ENCODE peak calls at places on chromosome 19, in five cellular contexts. O is GM13976, S is neural progenitor cell, T is sigmoid colon, R is HFFc6. M is an unnamed sample.

GRCh38 chr19:55283548-55284393 is at the start of gene BRSK1:
- DNase-seq in S (peak), T (peak), O (no peak), R (peak), M (peak)

GRCh38 chr19:30180691-30181090 is 191.5 kb upstream of the ZNF536 start:
- DNase-seq in R (no peak), O (no peak), T (no peak), S (no peak), M (no peak)

GRCh38 chr19:41753936-41754529 is 1.3 kb upstream of the CEACAM6 start:
- DNase-seq in O (peak), S (peak), T (no peak), R (peak), M (no peak)

GRCh38 chr19:679418-680286 is 3.5 kb downstream of the FSTL3 start:
- DNase-seq in T (peak), S (peak), R (peak), O (no peak), M (no peak)

GRCh38 chr19:21921691-21922180 is 85.8 kb upstream of the ZNF43 start:
- DNase-seq in R (no peak), T (no peak), O (no peak), S (no peak), M (no peak)

GRCh38 chr19:45364696-45365095 is 5.7 kb downstream of the ERCC2 start:
- DNase-seq in S (no peak), T (no peak), R (no peak), O (no peak), M (no peak)

GRCh38 chr19:32916969-32917611 is 47.5 kb upstream of the SLC7A9 start:
- DNase-seq in R (no peak), O (no peak), S (no peak), T (no peak), M (no peak)

GRCh38 chr19:41352609-41353465 is 885 bp downstream of the TGFB1 start:
- DNase-seq in S (peak), T (peak), O (peak), R (peak), M (peak)

GRCh38 chr19:40948580-40949299 is 42.3 kb upstream of the CYP2B6 start:
- DNase-seq in O (no peak), T (no peak), R (no peak), S (no peak), M (no peak)

GRCh38 chr19:33280351-33280921 is 21.9 kb downstream of the CEBPA start:
- DNase-seq in R (no peak), O (peak), S (no peak), T (no peak), M (no peak)

GRCh38 chr19:2523630-2524311 is 47.8 kb downstream of the GADD45B start:
- DNase-seq in R (peak), S (peak), O (no peak), T (no peak), M (no peak)

GRCh38 chr19:38449518-38449917 is 16.0 kb downstream of the RYR1 start:
- DNase-seq in S (no peak), O (no peak), T (no peak), R (no peak), M (no peak)

GRCh38 chr19:31531326-31531725 is 182.1 kb upstream of the TSHZ3 start:
- DNase-seq in S (no peak), T (no peak), O (no peak), R (no peak), M (no peak)

GRCh38 chr19:33512021-33512420 is 9.6 kb downstream of the PEPD start:
- DNase-seq in R (no peak), T (no peak), S (no peak), O (no peak), M (no peak)

GRCh38 chr19:33207040-33207620 is 13.0 kb downstream of the LRP3 start:
- DNase-seq in R (no peak), S (no peak), T (peak), O (no peak), M (no peak)

GRCh38 chr19:5439452-5439851 is 15.8 kb upstream of the ZNRF4 start:
- DNase-seq in T (no peak), R (no peak), S (no peak), O (no peak), M (no peak)

GRCh38 chr19:7547153-7547552 is 11.6 kb downstream of the PNPLA6 start:
- DNase-seq in T (no peak), R (no peak), S (no peak), O (no peak), M (no peak)

GRCh38 chr19:13796301-13797057 is 1.2 kb downstream of the ZSWIM4 start:
- DNase-seq in R (peak), S (peak), T (peak), O (peak), M (no peak)

GRCh38 chr19:33618884-33619283 is 2.9 kb upstream of the CHST8 start:
- DNase-seq in S (no peak), R (no peak), T (peak), O (no peak), M (no peak)

GRCh38 chr19:11138659-11139526 is 16.7 kb downstream of the SPC24 start:
- DNase-seq in R (peak), O (peak), S (peak), T (peak), M (no peak)

GRCh38 chr19:11260996-11261395 is 1.3 kb downstream of the DOCK6 start:
- DNase-seq in S (no peak), T (no peak), R (no peak), O (no peak), M (no peak)

DNA sequence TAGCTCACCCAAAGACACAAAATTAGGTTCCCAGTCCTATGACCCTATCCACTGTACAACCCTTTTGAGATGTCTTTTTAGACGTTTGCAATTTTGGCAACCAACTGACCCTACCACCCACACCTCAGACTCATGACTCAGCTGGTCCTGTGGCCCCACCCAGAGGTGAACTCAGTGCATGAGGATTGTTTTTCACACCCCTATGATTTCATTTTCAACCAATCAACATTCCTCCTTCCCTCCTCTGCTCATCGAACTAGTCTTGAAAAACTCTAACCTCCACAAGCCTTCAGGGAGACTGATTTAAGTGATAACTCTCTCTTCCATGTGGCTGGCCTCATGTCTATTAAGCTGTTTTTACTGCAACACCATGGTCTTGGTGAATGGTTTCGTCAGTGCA is 350.7 kb downstream of the UQCRFS1 start:
- DNase-seq in S (no peak), R (no peak), T (no peak), O (no peak), M (no peak)
- TF ChIP-seq CTCF in S (no peak), R (no peak), T (no peak), O (no peak), M (no peak)

DNA sequence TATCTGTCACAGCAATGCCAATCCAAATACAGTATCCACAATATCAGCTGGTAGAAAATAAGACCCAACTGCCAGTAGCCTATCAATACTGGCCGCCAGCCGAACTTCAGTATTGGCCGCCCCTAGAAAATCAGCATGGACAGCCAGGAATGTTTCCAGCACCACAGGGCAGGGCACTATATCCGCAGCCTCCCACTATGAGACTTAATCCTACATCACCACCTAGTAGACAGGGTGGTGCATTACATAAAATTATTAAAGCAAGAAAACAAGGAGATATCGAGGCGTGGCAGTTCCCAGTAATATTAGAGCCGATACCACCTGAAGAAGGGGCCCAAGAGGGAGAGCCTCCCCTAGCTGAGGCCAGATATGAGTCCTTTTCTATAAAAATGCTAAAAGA is 111.3 kb downstream of the ZNF486 start:
- DNase-seq in S (peak), T (no peak), R (no peak), O (peak), M (no peak)
- TF ChIP-seq CTCF in S (peak), T (no peak), R (no peak), O (peak), M (peak)

GRCh38 chr19:15633122-15633521 is 7.6 kb upstream of the CYP4F3 start:
- DNase-seq in S (no peak), T (no peak), O (no peak), R (no peak), M (no peak)

GRCh38 chr19:15634105-15634504 is 6.6 kb upstream of the CYP4F3 start:
- DNase-seq in O (no peak), R (no peak), T (no peak), S (no peak), M (no peak)

GRCh38 chr19:15635016-15635805 is 5.5 kb upstream of the CYP4F3 start:
- DNase-seq in R (no peak), O (no peak), S (no peak), T (no peak), M (no peak)

GRCh38 chr19:15629003-15629880 is 11.5 kb upstream of the CYP4F3 start:
- DNase-seq in T (peak), O (peak), R (peak), S (peak), M (no peak)

GRCh38 chr19:15631817-15632216 is 8.9 kb upstream of the CYP4F3 start:
- DNase-seq in O (peak), T (no peak), S (peak), R (no peak), M (no peak)
- TF ChIP-seq CTCF in O (peak), T (no peak), S (peak), R (peak), M (no peak)

DNA sequence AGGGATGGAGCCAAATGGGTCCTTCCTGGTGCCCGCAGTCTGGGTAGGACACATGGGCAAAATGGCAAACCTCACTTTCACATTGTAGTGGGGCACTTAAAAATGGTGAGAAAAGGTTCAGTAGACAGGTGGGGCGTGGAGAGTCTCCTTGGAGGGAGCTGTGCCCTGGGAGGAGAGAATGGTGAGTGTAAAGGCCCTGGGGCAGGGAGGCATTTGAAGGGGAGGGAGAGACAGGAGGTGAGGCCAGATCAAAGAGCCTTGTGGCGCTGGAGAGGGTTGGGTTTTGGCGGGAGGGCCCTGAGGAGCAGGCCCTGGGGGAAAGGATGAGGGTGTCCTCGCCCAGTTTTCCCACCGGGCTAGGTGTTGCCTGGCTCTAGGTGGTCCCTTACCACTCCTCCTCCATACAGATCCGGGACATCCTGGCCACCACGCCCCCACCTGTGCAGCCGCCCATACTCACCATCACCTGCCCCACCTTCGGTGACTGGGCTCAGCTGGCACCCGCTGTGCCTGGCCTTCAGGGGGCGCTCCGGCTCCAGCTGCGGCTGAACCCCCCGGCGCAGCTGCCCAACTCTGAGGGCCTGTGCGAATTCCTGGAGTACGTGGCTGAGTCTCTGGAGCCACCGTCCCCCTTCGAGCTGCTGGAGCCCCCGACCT is 6.3 kb downstream of the MAP1S start:
- DNase-seq in T (no peak), O (peak), R (no peak), S (peak), M (no peak)
- TF ChIP-seq CTCF in T (no peak), O (peak), R (peak), S (peak), M (peak)

GRCh38 chr19:3826163-3826562 is 40.0 kb upstream of the MATK start:
- DNase-seq in O (no peak), S (no peak), R (no peak), T (no peak), M (no peak)

GRCh38 chr19:3827306-3827705 is 41.1 kb upstream of the MATK start:
- DNase-seq in T (no peak), R (no peak), O (no peak), S (no peak), M (no peak)

GRCh38 chr19:3822683-3823344 is 36.6 kb upstream of the MATK start:
- DNase-seq in S (no peak), R (no peak), T (no peak), O (no peak), M (no peak)

GRCh38 chr19:3823345-3823704 is 37.1 kb upstream of the MATK start:
- DNase-seq in R (no peak), O (no peak), T (no peak), S (no peak), M (no peak)

DNA sequence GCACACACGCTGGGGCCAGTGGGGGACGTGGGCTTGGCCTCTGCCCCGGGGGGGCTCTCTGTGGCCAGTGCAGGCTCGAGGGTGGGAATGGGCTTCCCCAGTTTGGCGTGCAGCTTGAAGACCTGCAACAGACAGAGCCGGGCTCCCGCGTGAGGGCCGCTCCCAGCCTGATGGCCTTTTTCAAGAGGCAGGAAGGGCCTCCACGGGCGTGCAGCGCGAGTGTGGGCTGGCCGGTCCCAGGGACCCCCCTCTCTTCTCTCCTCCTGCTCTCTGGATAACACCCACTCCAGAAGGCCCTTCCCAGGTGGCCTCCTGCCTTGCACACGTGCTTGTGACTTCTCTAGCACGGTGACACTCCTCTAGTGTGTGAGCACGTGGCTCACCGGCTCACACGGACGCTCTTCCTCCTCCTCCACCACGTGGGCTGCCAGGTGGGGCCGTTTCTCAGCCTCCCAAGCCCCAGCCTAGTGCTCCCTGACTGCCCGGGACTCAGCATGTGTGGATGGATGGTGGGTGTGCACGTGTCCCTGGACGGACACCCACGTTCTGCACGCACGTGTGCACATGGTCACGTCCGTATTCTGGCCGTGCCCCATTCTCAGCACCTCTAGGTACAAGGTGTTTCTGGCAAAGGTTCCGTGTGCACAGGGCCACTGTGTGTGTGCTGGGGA is 39.2 kb upstream of the MATK start:
- DNase-seq in O (no peak), T (no peak), R (no peak), S (no peak), M (no peak)
- TF ChIP-seq CTCF in O (no peak), T (no peak), R (no peak), S (no peak), M (no peak)

GRCh38 chr19:35141627-35142401 is 1.2 kb upstream of the FXYD7 start:
- DNase-seq in O (no peak), R (no peak), S (peak), T (no peak), M (no peak)

GRCh38 chr19:35139618-35139943 is 957 bp downstream of the FXYD1 start:
- DNase-seq in R (no peak), T (peak), S (no peak), O (no peak), M (no peak)

GRCh38 chr19:35140207-35140897 is 1.7 kb downstream of the FXYD1 start:
- DNase-seq in R (no peak), T (no peak), S (no peak), O (no peak), M (no peak)

GRCh38 chr19:35142531-35143230 is 374 bp upstream of the FXYD7 start:
- DNase-seq in O (peak), T (no peak), S (peak), R (no peak), M (peak)

GRCh38 chr19:35140898-35141626 is 2.0 kb upstream of the FXYD7 start:
- DNase-seq in R (peak), O (peak), S (peak), T (peak), M (peak)
- TF ChIP-seq CTCF in R (peak), O (peak), S (peak), T (peak), M (peak)